ENCODE peak calls at places on chromosomes 3 and 15, in ten cellular contexts. Z is Panc1, F is LNCaP clone FGC, K is pons, O is NCI-H1092, E is iPS DF 19.7, Q is Right ventricle myocardium superior, C is C1 segment of cervical spinal cord, Y is cardiac septum, J is hippocampal formation. I is an unnamed sample.

GRCh38 chr3:183247190-183247589 is 5.9 kb upstream of the B3GNT5 start:
- DNase-seq in O (no peak), C (no peak), Y (no peak), E (no peak), Z (no peak), Q (no peak), F (no peak), K (no peak), J (no peak), I (no peak)

GRCh38 chr15:62665449-62665848 is 377.1 kb upstream of the TPM1 start:
- DNase-seq in E (no peak), Z (no peak), F (no peak), C (no peak), K (no peak), J (no peak), Y (no peak), Q (no peak), O (no peak), I (no peak)

GRCh38 chr3:29649815-29650547 is 369.1 kb downstream of the RBMS3 start:
- DNase-seq in Q (peak), J (peak), K (peak), C (no peak), Y (no peak), F (no peak), Z (no peak), O (no peak), E (no peak), I (no peak)

GRCh38 chr3:126160243-126161210 is 19.9 kb downstream of the ALDH1L1 start:
- DNase-seq in J (no peak), Y (no peak), K (no peak), O (no peak), C (no peak), F (no peak), E (no peak), Z (no peak), Q (no peak), I (no peak)

GRCh38 chr3:172550347-172550943 is 27.2 kb upstream of the TNFSF10 start:
- DNase-seq in C (no peak), K (no peak), Z (no peak), Y (no peak), Q (no peak), E (no peak), J (no peak), F (no peak), O (no peak), I (no peak)

GRCh38 chr15:57003418-57003817 is 85.0 kb downstream of the TCF12 start:
- DNase-seq in J (no peak), Q (no peak), K (peak), E (no peak), Y (no peak), O (no peak), F (no peak), Z (peak), C (no peak), I (no peak)

GRCh38 chr15:88980498-88980897 is 67.3 kb upstream of the MFGE8 start:
- DNase-seq in F (no peak), E (no peak), Y (no peak), K (no peak), Q (no peak), C (no peak), O (no peak), J (no peak), Z (no peak), I (no peak)

GRCh38 chr3:46482632-46483311 is 15.0 kb upstream of the RTP3 start:
- DNase-seq in Q (no peak), Z (no peak), C (no peak), Y (no peak), F (no peak), O (no peak), K (no peak), J (no peak), E (no peak), I (no peak)

GRCh38 chr3:177538743-177539730 is 341.8 kb upstream of the TBL1XR1 start:
- DNase-seq in Y (no peak), E (no peak), K (no peak), J (no peak), F (no peak), Q (no peak), Z (no peak), C (no peak), O (no peak), I (no peak)

GRCh38 chr3:138974467-138974866 is 27.4 kb downstream of the FOXL2NB start:
- DNase-seq in C (no peak), Z (no peak), F (no peak), J (no peak), O (no peak), Q (no peak), E (no peak), Y (peak), K (no peak), I (no peak)

GRCh38 chr15:65331811-65332210 is 27.3 kb downstream of the RNU5B-1 start:
- DNase-seq in Z (no peak), O (no peak), E (no peak), Y (no peak), F (no peak), K (no peak), C (no peak), Q (no peak), J (no peak), I (no peak)